ENCODE peak calls at places on chromosomes 6 and 20, in four cellular contexts. X is KBM-7; Q is anterior cingulate cortex; T is stimulated activated CD8-positive, alpha-beta memory T cell treated with anti-CD3 and anti-CD28 coated beads, Interleukin-7, amount 100 ng/mL, for 4 hours. D is an unnamed sample.

GRCh38 chr6:1103027-1103426 is 208.9 kb upstream of the FOXQ1 start:
- DNase-seq in Q (no peak), T (no peak), X (no peak), D (no peak)

GRCh38 chr6:43623880-43624785 is 4.9 kb downstream of the GTPBP2 start:
- DNase-seq in T (no peak), Q (no peak), X (no peak), D (no peak)

GRCh38 chr6:77463308-77463880 is at the start of gene HTR1B:
- DNase-seq in T (no peak), Q (no peak), X (peak), D (no peak)

GRCh38 chr6:38012573-38012972 is 193.0 kb downstream of the ZFAND3 start:
- DNase-seq in Q (no peak), T (peak), X (peak), D (no peak)

GRCh38 chr20:57661201-57662027 is 41.2 kb upstream of the ZBP1 start:
- DNase-seq in T (no peak), Q (no peak), X (no peak), D (no peak)

GRCh38 chr6:139344186-139344963 is 30.1 kb downstream of the CITED2 start:
- DNase-seq in T (no peak), Q (no peak), X (no peak), D (no peak)

GRCh38 chr6:15062311-15063252 is 183.3 kb upstream of the JARID2 start:
- DNase-seq in X (peak), Q (no peak), T (no peak), D (no peak)

GRCh38 chr6:134446228-134446848 is 128.4 kb upstream of the SGK1 start:
- DNase-seq in X (no peak), Q (peak), T (no peak), D (peak)

GRCh38 chr20:37943033-37943432 is 40.1 kb downstream of the VSTM2L start:
- DNase-seq in X (no peak), Q (no peak), T (no peak), D (no peak)

D was measured in caudate nucleus.